ENCODE peak calls at places on chromosome 15, in six cellular contexts. One of them, this sample, is unnamed.

GRCh38 chr15:45670511-45670910 is 35.7 kb downstream of the SQOR start:
- DNase-seq in endothelial cell of umbilical vein: peak
- DNase-seq in stomach: no peak
- DNase-seq in HCT116: no peak
- DNase-seq in ovary: no peak
- DNase-seq in IMR-90: peak
- DNase-seq in this sample: no peak

GRCh38 chr15:69467636-69468035 is 15.0 kb downstream of the RPLP1 start:
- DNase-seq in endothelial cell of umbilical vein: no peak
- DNase-seq in HCT116: no peak
- DNase-seq in ovary: no peak
- DNase-seq in stomach: peak
- DNase-seq in IMR-90: no peak
- DNase-seq in this sample: no peak

GRCh38 chr15:40471105-40471777 is 457 bp downstream of the CHST14 start:
- DNase-seq in ovary: peak
- DNase-seq in HCT116: no peak
- DNase-seq in stomach: no peak
- DNase-seq in IMR-90: peak
- DNase-seq in endothelial cell of umbilical vein: peak
- DNase-seq in this sample: peak

GRCh38 chr15:63203451-63204090 is 14.2 kb downstream of the RAB8B start:
- DNase-seq in IMR-90: peak
- DNase-seq in HCT116: no peak
- DNase-seq in ovary: no peak
- DNase-seq in endothelial cell of umbilical vein: no peak
- DNase-seq in stomach: no peak
- DNase-seq in this sample: no peak

GRCh38 chr15:70375006-70375409 is 277.3 kb upstream of the TLE3 start:
- DNase-seq in endothelial cell of umbilical vein: no peak
- DNase-seq in ovary: peak
- DNase-seq in IMR-90: no peak
- DNase-seq in stomach: no peak
- DNase-seq in HCT116: no peak
- DNase-seq in this sample: no peak

GRCh38 chr15:64975390-64975789 is 14.3 kb downstream of the SPG21 start:
- DNase-seq in ovary: no peak
- DNase-seq in endothelial cell of umbilical vein: no peak
- DNase-seq in stomach: no peak
- DNase-seq in HCT116: no peak
- DNase-seq in IMR-90: peak
- DNase-seq in this sample: no peak

GRCh38 chr15:78225783-78226541 is 8.4 kb downstream of the ACSBG1 start:
- DNase-seq in stomach: no peak
- DNase-seq in ovary: no peak
- DNase-seq in IMR-90: no peak
- DNase-seq in HCT116: no peak
- DNase-seq in endothelial cell of umbilical vein: no peak
- DNase-seq in this sample: peak

GRCh38 chr15:68335251-68335650 is 57.7 kb downstream of the FEM1B start:
- DNase-seq in ovary: no peak
- DNase-seq in IMR-90: no peak
- DNase-seq in HCT116: no peak
- DNase-seq in endothelial cell of umbilical vein: peak
- DNase-seq in stomach: no peak
- DNase-seq in this sample: peak

GRCh38 chr15:81921163-81921562 is 124.7 kb downstream of the MEX3B start:
- DNase-seq in stomach: no peak
- DNase-seq in HCT116: no peak
- DNase-seq in IMR-90: no peak
- DNase-seq in ovary: no peak
- DNase-seq in endothelial cell of umbilical vein: no peak
- DNase-seq in this sample: no peak

GRCh38 chr15:39608185-39608584 is 27.3 kb downstream of the THBS1 start:
- DNase-seq in stomach: no peak
- DNase-seq in ovary: no peak
- DNase-seq in IMR-90: no peak
- DNase-seq in endothelial cell of umbilical vein: no peak
- DNase-seq in HCT116: no peak
- DNase-seq in this sample: no peak

GRCh38 chr15:80694624-80695098 is 449 bp upstream of the ABHD17C start:
- DNase-seq in IMR-90: peak
- DNase-seq in endothelial cell of umbilical vein: no peak
- DNase-seq in stomach: no peak
- DNase-seq in HCT116: no peak
- DNase-seq in ovary: peak
- DNase-seq in this sample: peak

GRCh38 chr15:79978694-79979519 is 7.9 kb upstream of the BCL2A1 start:
- DNase-seq in stomach: no peak
- DNase-seq in IMR-90: peak
- DNase-seq in HCT116: no peak
- DNase-seq in endothelial cell of umbilical vein: no peak
- DNase-seq in ovary: no peak
- DNase-seq in this sample: no peak

GRCh38 chr15:96158938-96159337 is 171.6 kb upstream of the NR2F2 start:
- DNase-seq in IMR-90: no peak
- DNase-seq in ovary: no peak
- DNase-seq in endothelial cell of umbilical vein: peak
- DNase-seq in stomach: no peak
- DNase-seq in HCT116: no peak
- DNase-seq in this sample: peak

GRCh38 chr15:96165775-96166174 is 164.7 kb upstream of the NR2F2 start:
- DNase-seq in stomach: no peak
- DNase-seq in IMR-90: no peak
- DNase-seq in ovary: no peak
- DNase-seq in HCT116: no peak
- DNase-seq in endothelial cell of umbilical vein: no peak
- DNase-seq in this sample: no peak

GRCh38 chr15:96160800-96161199 is 169.7 kb upstream of the NR2F2 start:
- DNase-seq in endothelial cell of umbilical vein: peak
- DNase-seq in IMR-90: no peak
- DNase-seq in ovary: no peak
- DNase-seq in HCT116: no peak
- DNase-seq in stomach: peak
- DNase-seq in this sample: no peak

GRCh38 chr15:96162322-96162721 is 168.2 kb upstream of the NR2F2 start:
- DNase-seq in ovary: no peak
- DNase-seq in stomach: peak
- DNase-seq in endothelial cell of umbilical vein: no peak
- DNase-seq in HCT116: no peak
- DNase-seq in IMR-90: no peak
- DNase-seq in this sample: no peak

DNA sequence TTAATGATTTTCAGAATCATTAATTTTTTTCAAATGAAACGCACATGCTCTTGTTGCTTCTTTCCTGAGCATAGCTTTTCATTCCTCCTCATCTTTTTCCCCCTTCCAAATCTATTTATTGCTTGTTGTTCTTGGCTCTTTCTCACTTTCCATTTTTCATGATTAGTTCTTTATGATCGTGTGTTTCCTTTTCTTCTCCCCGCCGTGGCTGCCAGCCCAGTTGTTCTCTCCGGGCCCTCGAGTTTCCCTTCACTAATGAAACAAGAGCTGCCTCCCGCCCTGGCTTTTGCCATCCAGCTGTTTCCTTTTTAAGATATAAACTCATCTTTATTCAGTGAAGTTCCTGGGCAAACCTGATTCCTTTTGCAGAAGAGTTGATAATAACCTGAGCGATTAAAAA is 170.2 kb upstream of the NR2F2 start:
- DNase-seq in stomach: peak
- DNase-seq in ovary: peak
- DNase-seq in IMR-90: peak
- DNase-seq in endothelial cell of umbilical vein: peak
- DNase-seq in HCT116: no peak
- DNase-seq in this sample: peak
- H3K27ac ChIP-seq in stomach: peak
- H3K27ac ChIP-seq in ovary: peak
- H3K27ac ChIP-seq in IMR-90: no peak
- H3K27ac ChIP-seq in endothelial cell of umbilical vein: peak
- H3K27ac ChIP-seq in HCT116: no peak
- H3K27ac ChIP-seq in this sample: peak

GRCh38 chr15:90227816-90228772 is 5.6 kb downstream of the CIB1 start:
- DNase-seq in stomach: no peak
- DNase-seq in HCT116: no peak
- DNase-seq in IMR-90: no peak
- DNase-seq in endothelial cell of umbilical vein: no peak
- DNase-seq in ovary: no peak
- DNase-seq in this sample: no peak
- TF ChIP-seq POLR2A in stomach: no peak
- TF ChIP-seq POLR2A in HCT116: no peak
- TF ChIP-seq POLR2A in IMR-90: no peak
- TF ChIP-seq POLR2A in endothelial cell of umbilical vein: no peak
- TF ChIP-seq POLR2A in ovary: no peak
- TF ChIP-seq POLR2A in this sample: no peak

GRCh38 chr15:73165844-73166243 is 113.6 kb downstream of the NEO1 start:
- DNase-seq in endothelial cell of umbilical vein: no peak
- DNase-seq in HCT116: no peak
- DNase-seq in stomach: no peak
- DNase-seq in ovary: no peak
- DNase-seq in IMR-90: no peak
- DNase-seq in this sample: no peak
- H3K27ac ChIP-seq in endothelial cell of umbilical vein: no peak
- H3K27ac ChIP-seq in HCT116: no peak
- H3K27ac ChIP-seq in stomach: no peak
- H3K27ac ChIP-seq in ovary: no peak
- H3K27ac ChIP-seq in IMR-90: no peak
- H3K27ac ChIP-seq in this sample: no peak

GRCh38 chr15:88125578-88125977 is 131.0 kb downstream of the NTRK3 start:
- DNase-seq in ovary: no peak
- DNase-seq in endothelial cell of umbilical vein: no peak
- DNase-seq in IMR-90: no peak
- DNase-seq in HCT116: no peak
- DNase-seq in stomach: no peak
- DNase-seq in this sample: no peak
- TF ChIP-seq POLR2A in ovary: no peak
- TF ChIP-seq POLR2A in endothelial cell of umbilical vein: no peak
- TF ChIP-seq POLR2A in IMR-90: no peak
- TF ChIP-seq POLR2A in HCT116: no peak
- TF ChIP-seq POLR2A in stomach: no peak
- TF ChIP-seq POLR2A in this sample: no peak